ENCODE peak calls at places on chromosomes 16 and 17, in seven cellular contexts. One of them, this sample, is unnamed.

GRCh38 chr17:56966277-56966676 is 5.4 kb upstream of the COIL start:
- DNase-seq in heart right ventricle: no peak
- DNase-seq in SHP77 treated with DMSO at 0.1 percent for 48 hours: no peak
- DNase-seq in amniotic epithelial cell: no peak
- DNase-seq in smooth muscle cell of the brain vasculature: no peak
- DNase-seq in LoVo: no peak
- DNase-seq in mammary epithelial cell: no peak
- DNase-seq in this sample: peak; percentile 29

GRCh38 chr16:70717817-70718216 is 32.0 kb upstream of the MTSS2 start:
- DNase-seq in amniotic epithelial cell: peak; percentile 46
- DNase-seq in mammary epithelial cell: no peak
- DNase-seq in SHP77 treated with DMSO at 0.1 percent for 48 hours: no peak
- DNase-seq in smooth muscle cell of the brain vasculature: no peak
- DNase-seq in heart right ventricle: no peak
- DNase-seq in LoVo: no peak
- DNase-seq in this sample: no peak

GRCh38 chr16:78065344-78065743 is 34.1 kb upstream of the WWOX start:
- DNase-seq in smooth muscle cell of the brain vasculature: no peak
- DNase-seq in amniotic epithelial cell: peak; percentile 29
- DNase-seq in heart right ventricle: no peak
- DNase-seq in LoVo: no peak
- DNase-seq in SHP77 treated with DMSO at 0.1 percent for 48 hours: no peak
- DNase-seq in mammary epithelial cell: no peak
- DNase-seq in this sample: no peak

GRCh38 chr17:65978881-65979280 is 213.1 kb downstream of the CEP112 start:
- DNase-seq in SHP77 treated with DMSO at 0.1 percent for 48 hours: no peak
- DNase-seq in smooth muscle cell of the brain vasculature: no peak
- DNase-seq in mammary epithelial cell: no peak
- DNase-seq in heart right ventricle: no peak
- DNase-seq in LoVo: no peak
- DNase-seq in amniotic epithelial cell: no peak
- DNase-seq in this sample: no peak

GRCh38 chr17:79561486-79562116 is 49.2 kb downstream of the RBFOX3 start:
- DNase-seq in heart right ventricle: no peak
- DNase-seq in mammary epithelial cell: no peak
- DNase-seq in amniotic epithelial cell: no peak
- DNase-seq in LoVo: no peak
- DNase-seq in smooth muscle cell of the brain vasculature: no peak
- DNase-seq in SHP77 treated with DMSO at 0.1 percent for 48 hours: no peak
- DNase-seq in this sample: no peak

GRCh38 chr17:76546556-76547182 is 6.8 kb downstream of the PRCD start:
- DNase-seq in heart right ventricle: no peak
- DNase-seq in smooth muscle cell of the brain vasculature: no peak
- DNase-seq in mammary epithelial cell: peak; percentile 94
- DNase-seq in amniotic epithelial cell: peak; percentile 95
- DNase-seq in SHP77 treated with DMSO at 0.1 percent for 48 hours: no peak
- DNase-seq in LoVo: no peak
- DNase-seq in this sample: peak; percentile 90

GRCh38 chr17:57211543-57211942 is 44.8 kb upstream of the MSI2 start:
- DNase-seq in amniotic epithelial cell: peak; percentile 44
- DNase-seq in heart right ventricle: no peak
- DNase-seq in smooth muscle cell of the brain vasculature: no peak
- DNase-seq in mammary epithelial cell: peak; percentile 79
- DNase-seq in LoVo: no peak
- DNase-seq in SHP77 treated with DMSO at 0.1 percent for 48 hours: no peak
- DNase-seq in this sample: peak; percentile 85

GRCh38 chr17:49959183-49959935 is 9.6 kb upstream of the DLX4 start:
- DNase-seq in mammary epithelial cell: no peak
- DNase-seq in heart right ventricle: no peak
- DNase-seq in LoVo: peak; percentile 19
- DNase-seq in amniotic epithelial cell: no peak
- DNase-seq in SHP77 treated with DMSO at 0.1 percent for 48 hours: no peak
- DNase-seq in smooth muscle cell of the brain vasculature: no peak
- DNase-seq in this sample: peak; percentile 35

GRCh38 chr17:13118311-13118710 is 100.5 kb upstream of the ELAC2 start:
- DNase-seq in SHP77 treated with DMSO at 0.1 percent for 48 hours: no peak
- DNase-seq in mammary epithelial cell: no peak
- DNase-seq in amniotic epithelial cell: no peak
- DNase-seq in smooth muscle cell of the brain vasculature: no peak
- DNase-seq in heart right ventricle: no peak
- DNase-seq in LoVo: no peak
- DNase-seq in this sample: no peak

GRCh38 chr17:74282587-74283370 is 8.7 kb downstream of the DNAI2 start:
- DNase-seq in SHP77 treated with DMSO at 0.1 percent for 48 hours: no peak
- DNase-seq in mammary epithelial cell: peak; percentile 93
- DNase-seq in amniotic epithelial cell: peak; percentile 82
- DNase-seq in smooth muscle cell of the brain vasculature: no peak
- DNase-seq in LoVo: peak; percentile 42
- DNase-seq in heart right ventricle: no peak
- DNase-seq in this sample: peak; percentile 91

GRCh38 chr17:60393840-60394529 is 2.1 kb upstream of the USP32 start:
- DNase-seq in mammary epithelial cell: no peak
- DNase-seq in smooth muscle cell of the brain vasculature: no peak
- DNase-seq in heart right ventricle: no peak
- DNase-seq in LoVo: no peak
- DNase-seq in SHP77 treated with DMSO at 0.1 percent for 48 hours: no peak
- DNase-seq in amniotic epithelial cell: no peak
- DNase-seq in this sample: no peak

GRCh38 chr16:23392223-23392600 is 60.8 kb downstream of the COG7 start:
- DNase-seq in smooth muscle cell of the brain vasculature: no peak
- DNase-seq in SHP77 treated with DMSO at 0.1 percent for 48 hours: no peak
- DNase-seq in LoVo: no peak
- DNase-seq in heart right ventricle: no peak
- DNase-seq in amniotic epithelial cell: no peak
- DNase-seq in mammary epithelial cell: no peak
- DNase-seq in this sample: no peak

GRCh38 chr17:45177563-45177962 is 15.9 kb downstream of the HEXIM2 start:
- DNase-seq in SHP77 treated with DMSO at 0.1 percent for 48 hours: no peak
- DNase-seq in LoVo: no peak
- DNase-seq in mammary epithelial cell: no peak
- DNase-seq in smooth muscle cell of the brain vasculature: no peak
- DNase-seq in amniotic epithelial cell: no peak
- DNase-seq in heart right ventricle: no peak
- DNase-seq in this sample: no peak

GRCh38 chr17:27542841-27543463 is 86.7 kb downstream of the KSR1 start:
- DNase-seq in smooth muscle cell of the brain vasculature: no peak
- DNase-seq in heart right ventricle: no peak
- DNase-seq in LoVo: no peak
- DNase-seq in amniotic epithelial cell: no peak
- DNase-seq in SHP77 treated with DMSO at 0.1 percent for 48 hours: no peak
- DNase-seq in mammary epithelial cell: no peak
- DNase-seq in this sample: no peak

GRCh38 chr17:50219345-50219744 is 17.9 kb upstream of the COL1A1 start:
- DNase-seq in LoVo: no peak
- DNase-seq in smooth muscle cell of the brain vasculature: no peak
- DNase-seq in mammary epithelial cell: peak; percentile 86
- DNase-seq in heart right ventricle: no peak
- DNase-seq in amniotic epithelial cell: peak; percentile 92
- DNase-seq in SHP77 treated with DMSO at 0.1 percent for 48 hours: no peak
- DNase-seq in this sample: peak; percentile 90

GRCh38 chr16:26546573-26546972 is 520.2 kb upstream of the C16orf82 start:
- DNase-seq in LoVo: no peak
- DNase-seq in amniotic epithelial cell: no peak
- DNase-seq in smooth muscle cell of the brain vasculature: no peak
- DNase-seq in SHP77 treated with DMSO at 0.1 percent for 48 hours: no peak
- DNase-seq in heart right ventricle: no peak
- DNase-seq in mammary epithelial cell: no peak
- DNase-seq in this sample: no peak

GRCh38 chr17:6574689-6575595 is 18.6 kb upstream of the PITPNM3 start:
- DNase-seq in amniotic epithelial cell: peak; percentile 87
- DNase-seq in smooth muscle cell of the brain vasculature: no peak
- DNase-seq in heart right ventricle: peak; percentile 49
- DNase-seq in mammary epithelial cell: peak; percentile 55
- DNase-seq in LoVo: no peak
- DNase-seq in SHP77 treated with DMSO at 0.1 percent for 48 hours: no peak
- DNase-seq in this sample: peak; percentile 55

GRCh38 chr17:59427996-59428395 is 96.5 kb downstream of the YPEL2 start:
- DNase-seq in amniotic epithelial cell: peak; percentile 70
- DNase-seq in heart right ventricle: peak; percentile 51
- DNase-seq in LoVo: no peak
- DNase-seq in mammary epithelial cell: no peak
- DNase-seq in SHP77 treated with DMSO at 0.1 percent for 48 hours: no peak
- DNase-seq in smooth muscle cell of the brain vasculature: no peak
- DNase-seq in this sample: no peak

GRCh38 chr16:48117217-48118105 is 38.3 kb downstream of the ABCC12 start:
- DNase-seq in LoVo: no peak
- DNase-seq in smooth muscle cell of the brain vasculature: no peak
- DNase-seq in amniotic epithelial cell: peak; percentile 59
- DNase-seq in SHP77 treated with DMSO at 0.1 percent for 48 hours: peak; percentile 43
- DNase-seq in mammary epithelial cell: no peak
- DNase-seq in heart right ventricle: peak; percentile 29
- DNase-seq in this sample: peak; percentile 4

GRCh38 chr17:74875155-74875969 is 2.6 kb upstream of the FDXR start:
- DNase-seq in SHP77 treated with DMSO at 0.1 percent for 48 hours: no peak
- DNase-seq in smooth muscle cell of the brain vasculature: no peak
- DNase-seq in heart right ventricle: no peak
- DNase-seq in mammary epithelial cell: no peak
- DNase-seq in LoVo: no peak
- DNase-seq in amniotic epithelial cell: no peak
- DNase-seq in this sample: no peak

GRCh38 chr16:27353853-27354252 is 40.1 kb downstream of the IL4R start:
- DNase-seq in amniotic epithelial cell: no peak
- DNase-seq in LoVo: no peak
- DNase-seq in SHP77 treated with DMSO at 0.1 percent for 48 hours: no peak
- DNase-seq in smooth muscle cell of the brain vasculature: no peak
- DNase-seq in heart right ventricle: no peak
- DNase-seq in mammary epithelial cell: no peak
- DNase-seq in this sample: no peak

GRCh38 chr16:27405546-27406451 is 3.8 kb downstream of the IL21R start:
- DNase-seq in heart right ventricle: no peak
- DNase-seq in mammary epithelial cell: no peak
- DNase-seq in SHP77 treated with DMSO at 0.1 percent for 48 hours: no peak
- DNase-seq in smooth muscle cell of the brain vasculature: no peak
- DNase-seq in LoVo: no peak
- DNase-seq in amniotic epithelial cell: no peak
- DNase-seq in this sample: no peak

GRCh38 chr16:377419-377951 is 4.3 kb downstream of the PGAP6 start:
- DNase-seq in amniotic epithelial cell: no peak
- DNase-seq in heart right ventricle: no peak
- DNase-seq in SHP77 treated with DMSO at 0.1 percent for 48 hours: no peak
- DNase-seq in LoVo: no peak
- DNase-seq in mammary epithelial cell: no peak
- DNase-seq in smooth muscle cell of the brain vasculature: no peak
- DNase-seq in this sample: no peak

GRCh38 chr17:16511515-16511914 is 19.5 kb upstream of the LRRC75A start:
- DNase-seq in mammary epithelial cell: no peak
- DNase-seq in smooth muscle cell of the brain vasculature: no peak
- DNase-seq in LoVo: no peak
- DNase-seq in amniotic epithelial cell: no peak
- DNase-seq in SHP77 treated with DMSO at 0.1 percent for 48 hours: no peak
- DNase-seq in heart right ventricle: no peak
- DNase-seq in this sample: no peak

This sample was measured in bronchial epithelial cell.